ENCODE peak calls at places on chromosomes 16 and 17, in seven cellular contexts. S is WTC11, X is endothelial cell, V is PC-3, M is stomach, I is breast epithelium, T is H9. K is an unnamed sample.

GRCh38 chr16:87582966-87583325 is 19.4 kb upstream of the JPH3 start:
- DNase-seq in X (no peak), T (no peak), V (no peak), M (no peak), S (no peak), I (no peak), K (no peak)

GRCh38 chr17:36721560-36722120 is 120.3 kb downstream of the MRM1 start:
- DNase-seq in X (no peak), M (no peak), I (no peak), T (no peak), S (no peak), V (no peak), K (no peak)

GRCh38 chr17:43338886-43339516 is 59.8 kb upstream of the ARL4D start:
- DNase-seq in X (peak), T (peak), V (peak), M (peak), I (peak), S (peak), K (no peak)

GRCh38 chr17:16150251-16150859 is 65.0 kb downstream of the NCOR1 start:
- DNase-seq in S (no peak), I (no peak), V (peak), X (no peak), T (no peak), M (no peak), K (no peak)

GRCh38 chr17:29076722-29077121 is 33.8 kb downstream of the PIPOX start:
- DNase-seq in X (no peak), S (peak), V (no peak), M (no peak), T (peak), I (no peak), K (no peak)

GRCh38 chr17:19507673-19508326 is 25.9 kb upstream of the SLC47A1 start:
- DNase-seq in M (peak), V (peak), S (peak), X (peak), T (peak), I (peak), K (peak)

GRCh38 chr16:70656065-70656711 is 9.8 kb downstream of the IL34 start:
- DNase-seq in M (no peak), T (no peak), X (no peak), S (no peak), V (no peak), I (no peak), K (no peak)

GRCh38 chr16:89064606-89065444 is 28.8 kb upstream of the ACSF3 start:
- DNase-seq in S (no peak), M (no peak), X (no peak), I (no peak), V (no peak), T (no peak), K (peak)

GRCh38 chr16:2212362-2213324 is 2.0 kb upstream of the BRICD5 start:
- DNase-seq in S (no peak), X (no peak), M (peak), V (peak), I (peak), T (no peak), K (no peak)

GRCh38 chr17:33002245-33002644 is 10.6 kb downstream of the SPACA3 start:
- DNase-seq in T (no peak), S (no peak), M (no peak), V (no peak), X (no peak), I (no peak), K (no peak)

GRCh38 chr17:43224146-43224705 is 4.2 kb downstream of the CCDC200 start:
- DNase-seq in I (no peak), T (peak), X (no peak), M (no peak), V (no peak), S (no peak), K (no peak)

DNA sequence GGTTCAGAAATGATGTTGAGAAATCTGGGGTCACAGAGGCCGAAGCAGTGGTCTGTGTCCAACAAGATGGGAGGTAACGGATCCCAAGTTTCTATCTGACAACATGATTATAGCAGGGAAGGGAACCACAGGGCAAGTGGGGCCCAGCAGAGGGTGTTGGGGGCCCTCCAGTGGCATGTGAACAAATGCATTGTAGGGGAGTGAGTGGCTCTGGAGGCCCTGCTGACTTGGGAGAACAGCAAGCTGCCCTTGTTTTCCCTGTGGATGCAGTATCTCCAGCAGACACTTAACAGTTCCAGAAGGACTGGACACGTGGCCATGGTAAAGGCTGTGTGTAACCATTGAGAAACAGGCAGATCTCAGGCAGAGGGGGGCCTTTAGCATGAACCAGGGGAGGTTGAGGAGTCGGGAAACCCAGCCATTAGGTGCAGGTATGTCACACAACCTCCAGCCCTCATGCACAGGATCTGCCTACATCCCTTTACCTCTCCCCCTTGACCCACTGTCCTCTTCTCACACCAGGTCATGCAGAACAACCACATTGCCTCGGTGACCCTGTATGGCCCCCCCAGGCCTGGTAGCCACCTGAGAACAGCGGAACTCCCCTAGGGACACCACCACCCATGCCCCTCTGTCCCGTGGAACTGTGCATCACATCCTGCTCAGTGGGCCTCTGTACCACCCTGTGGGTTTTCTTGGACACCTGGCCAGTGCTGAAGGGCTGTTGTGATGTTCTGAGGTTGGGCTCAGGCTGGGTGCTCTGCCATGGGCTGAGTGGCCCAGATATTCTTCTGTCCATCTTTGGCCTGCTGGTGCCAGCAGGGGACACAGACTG is 4.1 kb downstream of the B3GNT9 start:
- DNase-seq in I (peak), S (no peak), M (no peak), V (no peak), X (no peak), T (no peak), K (no peak)
- TF ChIP-seq CTCF in I (no peak), S (no peak), M (no peak), V (no peak), X (no peak), T (no peak), K (no peak)

GRCh38 chr16:5502467-5502869 is 404.9 kb upstream of the EEF2KMT start:
- DNase-seq in X (peak), V (no peak), I (no peak), S (peak), T (peak), M (no peak), K (peak)
- TF ChIP-seq CTCF in X (peak), V (peak), I (peak), S (peak), T (peak), M (no peak), K (no peak)

GRCh38 chr17:40615295-40615988 is 32.2 kb downstream of the SMARCE1 start:
- DNase-seq in S (peak), T (peak), M (peak), X (peak), I (peak), V (peak), K (peak)

GRCh38 chr17:40613755-40614154 is 33.9 kb downstream of the SMARCE1 start:
- DNase-seq in X (no peak), T (no peak), V (no peak), S (no peak), I (no peak), M (no peak), K (no peak)

GRCh38 chr17:40615989-40616476 is 31.6 kb downstream of the SMARCE1 start:
- DNase-seq in I (no peak), T (no peak), S (no peak), V (no peak), X (no peak), M (no peak), K (no peak)

GRCh38 chr17:40616592-40616991 is 31.0 kb downstream of the SMARCE1 start:
- DNase-seq in T (no peak), I (no peak), X (no peak), M (no peak), V (no peak), S (no peak), K (no peak)

DNA sequence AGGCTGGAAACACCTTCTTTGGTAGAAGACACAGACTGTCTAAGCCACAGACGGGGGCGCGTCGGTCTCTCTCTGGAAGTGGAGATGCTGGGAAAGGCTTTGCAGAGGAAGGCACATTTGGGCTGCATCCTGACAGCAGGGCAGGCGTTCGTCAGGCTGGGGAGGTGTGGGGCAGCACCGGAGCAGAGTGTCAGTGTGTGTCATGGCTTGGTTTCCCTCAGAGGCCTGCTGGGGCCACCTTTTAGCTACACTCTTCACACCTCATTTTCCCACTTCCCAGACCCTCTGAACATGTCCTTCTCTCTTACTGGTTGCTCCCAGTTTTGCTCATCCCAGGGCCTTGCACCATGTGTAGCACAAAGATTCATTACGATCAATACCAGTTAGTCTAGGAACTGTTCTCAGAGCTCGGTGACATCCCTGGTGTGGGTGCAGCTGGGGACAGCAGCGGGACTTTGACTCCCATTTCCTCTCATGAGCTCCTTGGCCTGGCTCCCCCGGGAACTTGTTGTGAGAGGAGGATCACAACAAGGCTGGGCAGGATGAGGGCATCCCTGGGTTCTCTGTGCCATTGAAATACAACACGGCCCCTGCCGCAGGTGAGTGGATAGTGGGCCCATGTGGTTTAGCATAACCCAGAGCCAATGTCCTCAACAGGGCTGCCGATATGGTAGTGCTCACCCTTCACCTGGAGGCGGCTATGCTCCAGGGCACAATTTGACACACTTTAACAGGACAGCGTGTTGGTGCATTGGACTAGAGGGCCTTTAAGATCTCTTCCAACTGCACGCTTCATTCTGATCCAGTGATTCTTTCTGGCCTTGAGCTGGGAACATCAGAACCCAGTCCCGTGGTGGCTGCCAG is 33.0 kb downstream of the SMARCE1 start:
- DNase-seq in I (no peak), V (no peak), T (no peak), X (no peak), M (no peak), S (no peak), K (peak)
- TF ChIP-seq CTCF in I (no peak), V (no peak), T (no peak), X (no peak), M (no peak), S (no peak), K (no peak)

GRCh38 chr17:61314368-61315078 is 85.1 kb upstream of the TBX2 start:
- DNase-seq in M (peak), I (no peak), T (no peak), V (no peak), S (no peak), X (no peak), K (no peak)
- TF ChIP-seq CTCF in M (peak), I (peak), T (no peak), V (peak), S (no peak), X (no peak), K (no peak)

GRCh38 chr17:7856840-7857723 is at the start of gene NAA38:
- DNase-seq in M (peak), T (peak), X (peak), V (peak), I (peak), S (peak), K (peak)
- TF ChIP-seq CTCF in M (peak), T (peak), X (no peak), V (peak), I (peak), S (no peak), K (peak)

GRCh38 chr17:38762231-38762630 is 9.7 kb downstream of the PSMB3 start:
- DNase-seq in T (no peak), S (no peak), X (no peak), M (no peak), I (no peak), V (no peak), K (no peak)

GRCh38 chr17:38766341-38766740 is 13.8 kb downstream of the PSMB3 start:
- DNase-seq in M (no peak), S (no peak), V (no peak), T (no peak), X (no peak), I (no peak), K (no peak)

GRCh38 chr17:38761612-38762011 is 9.1 kb downstream of the PSMB3 start:
- DNase-seq in V (peak), M (no peak), X (peak), S (peak), T (peak), I (no peak), K (no peak)
- TF ChIP-seq CTCF in V (peak), M (no peak), X (peak), S (peak), T (peak), I (no peak), K (peak)

GRCh38 chr17:66469088-66469442 is 166.7 kb downstream of the PRKCA start:
- DNase-seq in V (no peak), T (no peak), S (no peak), I (no peak), M (no peak), X (no peak), K (no peak)

GRCh38 chr17:66466933-66467367 is 164.5 kb downstream of the PRKCA start:
- DNase-seq in V (peak), M (no peak), I (no peak), T (peak), S (no peak), X (no peak), K (peak)

GRCh38 chr17:66466421-66466820 is 164.0 kb downstream of the PRKCA start:
- DNase-seq in X (no peak), S (no peak), T (no peak), I (no peak), M (no peak), V (no peak), K (no peak)

GRCh38 chr17:66468241-66469087 is 166.1 kb downstream of the PRKCA start:
- DNase-seq in V (peak), I (no peak), S (no peak), X (no peak), M (no peak), T (no peak), K (no peak)

DNA sequence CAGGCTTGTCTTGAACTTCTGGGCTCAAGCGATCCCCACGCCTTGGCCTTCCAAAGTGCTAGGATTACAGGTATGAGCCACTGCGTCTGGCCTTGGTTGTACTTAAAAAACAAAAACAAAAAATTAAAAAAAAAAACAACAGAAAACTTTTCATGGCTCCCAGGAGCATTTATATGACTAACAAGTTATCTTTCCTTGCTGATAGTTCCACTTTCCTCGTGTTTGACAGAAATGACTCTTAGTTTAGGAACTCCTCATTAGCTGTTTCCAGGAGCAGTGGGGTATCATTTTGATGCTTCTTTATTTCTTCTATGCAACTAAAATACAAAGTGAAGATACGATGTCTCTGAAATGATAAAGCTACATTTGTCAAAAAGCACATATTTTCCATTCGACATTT is 165.4 kb downstream of the PRKCA start:
- DNase-seq in I (no peak), V (no peak), X (no peak), S (no peak), M (no peak), T (peak), K (no peak)
- TF ChIP-seq CTCF in I (no peak), V (no peak), X (no peak), S (no peak), M (no peak), T (no peak), K (no peak)